ENCODE peak calls at places on chromosomes 4 and X, in ten cellular contexts. M is activated CD4-positive, alpha-beta T cell treated with anti-CD3 and anti-CD28 coated beads, Interleukin-2, amount 50 U/mL, for 4 hours; K is midbrain; H is fibroblast of lung; R is stimulated activated CD8-positive, alpha-beta memory T cell treated with anti-CD3 and anti-CD28 coated beads, Interleukin-7, amount 100 ng/mL, for 48 hours; E is cardiac muscle cell; N is stomach; A is activated naive CD4-positive, alpha-beta T cell; J is COR-L47; C is HFFc6. O is an unnamed sample.

GRCh38 chr4:185068837-185069236 is 50.5 kb downstream of the HELT start:
- DNase-seq in M (no peak), K (no peak), H (no peak), R (no peak), E (no peak), N (no peak), A (no peak), J (no peak), C (no peak), O (no peak)

GRCh38 chr4:113328514-113328913 is 279.1 kb downstream of the ANK2 start:
- DNase-seq in M (no peak), K (no peak), H (no peak), R (no peak), E (no peak), N (no peak), A (no peak), J (no peak), C (no peak), O (peak; percentile 12)

GRCh38 chr4:133865606-133866327 is 335.8 kb downstream of the PABPC4L start:
- DNase-seq in M (no peak), K (no peak), H (peak; percentile 96), R (no peak), E (peak; percentile 17), N (no peak), A (no peak), J (no peak), C (peak; percentile 93), O (no peak)

GRCh38 chrX:34585561-34585960 is 71.5 kb downstream of the TMEM47 start:
- DNase-seq in M (no peak), K (no peak), H (no peak), R (no peak), E (no peak), N (no peak), A (no peak), J (no peak), C (no peak), O (no peak)

GRCh38 chr4:88144866-88145300 is 13.6 kb downstream of the ABCG2 start:
- DNase-seq in M (no peak), K (no peak), H (no peak), R (no peak), E (no peak), N (no peak), A (no peak), J (no peak), C (no peak), O (no peak)

GRCh38 chr4:85210353-85210752 is 243.9 kb upstream of the WDFY3 start:
- DNase-seq in M (no peak), K (no peak), H (no peak), R (no peak), E (no peak), N (no peak), A (no peak), J (no peak), C (peak; percentile 10), O (no peak)

GRCh38 chr4:31365006-31365690 is 645.0 kb downstream of the PCDH7 start:
- DNase-seq in M (no peak), K (no peak), H (no peak), R (no peak), E (no peak), N (no peak), A (no peak), J (no peak), C (no peak), O (no peak)

GRCh38 chr4:58214376-58214775 is 1104.2 kb upstream of the IGFBP7 start:
- DNase-seq in M (no peak), K (no peak), H (no peak), R (no peak), E (no peak), N (no peak), A (no peak), J (no peak), C (no peak), O (no peak)

GRCh38 chr4:154559141-154559841 is 3.5 kb upstream of the FGB start:
- DNase-seq in M (no peak), K (no peak), H (peak; percentile 66), R (no peak), E (peak; percentile 49), N (no peak), A (no peak), J (peak; percentile 9), C (peak; percentile 53), O (peak; percentile 6)

GRCh38 chr4:144687466-144687865 is 41.5 kb downstream of the HHIP start:
- DNase-seq in M (no peak), K (no peak), H (no peak), R (no peak), E (no peak), N (no peak), A (no peak), J (no peak), C (no peak), O (no peak)

GRCh38 chr4:5941601-5942000 is 48.7 kb upstream of the CRMP1 start:
- DNase-seq in M (no peak), K (no peak), H (no peak), R (no peak), E (no peak), N (no peak), A (no peak), J (no peak), C (no peak), O (no peak)

GRCh38 chr4:57676394-57676793 is 566.2 kb upstream of the IGFBP7 start:
- DNase-seq in M (no peak), K (no peak), H (no peak), R (no peak), E (no peak), N (no peak), A (no peak), J (no peak), C (no peak), O (no peak)

GRCh38 chr4:164177186-164177585 is 576.7 kb upstream of the SMIM31 start:
- DNase-seq in M (no peak), K (peak; percentile 52), H (no peak), R (no peak), E (no peak), N (no peak), A (no peak), J (no peak), C (no peak), O (no peak)